ENCODE peak calls at places on chromosomes 2 and 18, in nine cellular contexts. E, J, C, X, Y, N, P, S and T are unnamed samples.

GRCh38 chr2:69097908-69098655 is 85.1 kb downstream of the ANTXR1 start:
- DNase-seq in C (no peak), N (no peak), S (no peak), E (no peak), X (no peak), Y (peak; percentile 46), P (no peak), J (no peak), T (no peak)

GRCh38 chr2:14272396-14273077 is 360.0 kb upstream of the LRATD1 start:
- DNase-seq in X (no peak), N (no peak), S (no peak), P (no peak), Y (no peak), J (no peak), C (no peak), E (no peak), T (no peak)

GRCh38 chr2:151766421-151767153 is 32.3 kb upstream of the NEB start:
- DNase-seq in X (no peak), J (no peak), P (no peak), C (peak; percentile 16), S (no peak), N (no peak), Y (no peak), E (no peak), T (no peak)

GRCh38 chr2:79090678-79091077 is 2.9 kb upstream of the REG1B start:
- DNase-seq in C (no peak), X (no peak), E (no peak), S (no peak), N (no peak), P (no peak), J (no peak), Y (no peak), T (no peak)

GRCh38 chr2:167333245-167333644 is 445.0 kb downstream of the XIRP2 start:
- DNase-seq in C (peak; percentile 7), N (no peak), J (no peak), X (no peak), P (peak; percentile 38), Y (no peak), E (no peak), S (no peak), T (no peak)

GRCh38 chr18:55927831-55928230 is 339.8 kb upstream of the TCF4 start:
- DNase-seq in Y (peak; percentile 86), E (no peak), P (no peak), X (no peak), C (no peak), S (no peak), N (no peak), J (no peak), T (no peak)

GRCh38 chr2:113910110-113910717 is 20.3 kb downstream of the ACTR3 start:
- DNase-seq in X (no peak), N (no peak), Y (peak; percentile 31), C (peak; percentile 49), J (no peak), E (peak; percentile 19), S (no peak), P (no peak), T (no peak)

GRCh38 chr2:216842634-216843033 is 17.2 kb downstream of the TNP1 start:
- DNase-seq in X (peak; percentile 68), S (no peak), Y (no peak), C (no peak), N (no peak), P (no peak), E (no peak), J (no peak), T (no peak)

GRCh38 chr2:148486655-148487054 is 157.9 kb upstream of the EPC2 start:
- DNase-seq in Y (no peak), P (no peak), C (no peak), S (no peak), X (no peak), E (no peak), N (no peak), J (no peak), T (no peak)

GRCh38 chr18:78678318-78678695 is 301.3 kb upstream of the SALL3 start:
- DNase-seq in J (no peak), X (no peak), C (no peak), S (no peak), Y (no peak), N (no peak), E (no peak), P (no peak), T (no peak)

GRCh38 chr2:206241767-206242166 is 32.7 kb upstream of the ZDBF2 start:
- DNase-seq in J (no peak), N (no peak), S (no peak), E (no peak), P (no peak), Y (peak; percentile 30), C (no peak), X (no peak), T (no peak)

GRCh38 chr18:40179647-40180175 is 1775.3 kb upstream of the PIK3C3 start:
- DNase-seq in Y (peak; percentile 1), X (no peak), E (no peak), N (no peak), S (no peak), J (no peak), C (no peak), P (peak; percentile 55), T (no peak)

GRCh38 chr2:121210691-121211090 is 74.3 kb downstream of the TFCP2L1 start:
- DNase-seq in Y (no peak), N (no peak), X (no peak), J (peak; percentile 70), P (no peak), C (no peak), S (peak; percentile 72), E (peak; percentile 86), T (peak; percentile 89)

GRCh38 chr18:2070636-2071035 is 500.7 kb downstream of the METTL4 start:
- DNase-seq in J (no peak), N (no peak), C (no peak), Y (no peak), P (no peak), S (no peak), E (no peak), X (no peak), T (no peak)

GRCh38 chr2:36369163-36369562 is 13.6 kb downstream of the CRIM1 start:
- DNase-seq in J (no peak), N (no peak), E (no peak), P (no peak), Y (no peak), C (no peak), X (no peak), S (no peak), T (no peak)
- H3K4me1 ChIP-seq in J (peaks cover 100% of the 10 kb centered on the region), N (peaks cover 95% of the 10 kb centered on the region), E (peaks cover 85% of the 10 kb centered on the region), P (peaks cover 73% of the 10 kb centered on the region), Y (peaks cover 82% of the 10 kb centered on the region), C (peaks cover 17% of the 10 kb centered on the region), X (peaks cover 89% of the 10 kb centered on the region), S (peaks cover 55% of the 10 kb centered on the region), T (peaks cover 76% of the 10 kb centered on the region)

DNA sequence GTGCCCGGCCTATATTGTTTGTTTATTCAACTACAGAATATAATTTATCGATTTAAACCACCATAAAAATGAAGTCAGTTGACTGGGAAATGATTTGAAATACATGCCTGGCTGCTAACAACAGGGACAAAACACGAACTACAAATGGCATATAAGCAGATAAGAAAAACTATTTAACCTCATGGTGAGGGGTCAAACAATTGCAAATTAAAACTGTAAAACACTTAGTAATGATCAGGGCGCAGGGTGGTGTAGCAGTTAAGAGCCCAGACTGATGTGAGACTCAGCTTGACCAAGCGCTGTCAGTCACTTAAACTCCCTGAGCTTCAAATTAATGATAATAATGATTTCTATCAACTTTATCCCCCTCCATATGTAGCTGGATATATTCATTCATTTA is 6.7 kb downstream of the MTHFD2 start:
- DNase-seq in X (no peak), J (no peak), Y (no peak), C (no peak), P (no peak), E (no peak), S (no peak), N (no peak), T (no peak)
- H3K4me1 ChIP-seq in X (peaks cover 64% of the 10 kb centered on the region), J (peaks cover 9% of the 10 kb centered on the region), Y (peaks cover 4% of the 10 kb centered on the region), C (peaks cover 12% of the 10 kb centered on the region), P (peaks cover 14% of the 10 kb centered on the region), E (peaks cover 43% of the 10 kb centered on the region), S (peaks cover 37% of the 10 kb centered on the region), N (peaks cover 81% of the 10 kb centered on the region), T (peaks cover 20% of the 10 kb centered on the region)

GRCh38 chr2:55169915-55170314 is 62.2 kb downstream of the CLHC1 start:
- DNase-seq in C (no peak), S (no peak), N (no peak), J (no peak), P (no peak), Y (no peak), E (no peak), X (no peak), T (no peak)

GRCh38 chr2:55167630-55167967 is 64.5 kb downstream of the CLHC1 start:
- DNase-seq in J (no peak), S (no peak), N (no peak), X (no peak), C (no peak), E (no peak), P (no peak), Y (no peak), T (no peak)

GRCh38 chr2:55168221-55169154 is 63.6 kb downstream of the CLHC1 start:
- DNase-seq in E (peak; percentile 77), J (peak; percentile 61), N (peak; percentile 81), X (no peak), S (no peak), Y (peak; percentile 60), P (peak; percentile 51), C (peak; percentile 77), T (no peak)

GRCh38 chr2:55165567-55165966 is 66.5 kb downstream of the CLHC1 start:
- DNase-seq in J (no peak), P (no peak), Y (peak; percentile 70), C (peak; percentile 70), N (no peak), S (no peak), X (no peak), E (no peak), T (no peak)

GRCh38 chr2:55169359-55169758 is 62.7 kb downstream of the CLHC1 start:
- DNase-seq in Y (no peak), C (no peak), P (no peak), X (no peak), N (no peak), S (no peak), J (no peak), E (no peak), T (no peak)
- H3K4me1 ChIP-seq in Y (peaks cover 31% of the 10 kb centered on the region), C (peaks cover 9% of the 10 kb centered on the region), P (peaks cover 12% of the 10 kb centered on the region), X (peaks cover 18% of the 10 kb centered on the region), N (peaks cover 23% of the 10 kb centered on the region), S (peaks cover 6% of the 10 kb centered on the region), J (peaks cover 5% of the 10 kb centered on the region), E (peaks cover 14% of the 10 kb centered on the region), T (peaks cover 30% of the 10 kb centered on the region)

GRCh38 chr2:19543271-19544019 is 185.0 kb upstream of the OSR1 start:
- DNase-seq in N (no peak), X (no peak), J (no peak), E (peak; percentile 52), P (no peak), Y (no peak), C (no peak), S (no peak), T (no peak)

GRCh38 chr2:19540739-19541503 is 182.5 kb upstream of the OSR1 start:
- DNase-seq in C (peak; percentile 80), Y (peak; percentile 82), N (no peak), J (no peak), P (no peak), E (peak; percentile 99), X (no peak), S (no peak), T (no peak)

GRCh38 chr2:19542796-19543195 is 184.4 kb upstream of the OSR1 start:
- DNase-seq in P (no peak), C (no peak), E (no peak), N (no peak), J (no peak), S (no peak), Y (no peak), X (no peak), T (no peak)

GRCh38 chr2:19544020-19544383 is 185.6 kb upstream of the OSR1 start:
- DNase-seq in S (no peak), N (no peak), E (no peak), C (no peak), X (no peak), Y (no peak), J (no peak), P (no peak), T (no peak)

GRCh38 chr2:19541884-19542283 is 183.5 kb upstream of the OSR1 start:
- DNase-seq in E (peak; percentile 43), Y (no peak), J (peak; percentile 7), S (no peak), C (no peak), P (no peak), X (no peak), N (no peak), T (no peak)
- H3K4me1 ChIP-seq in E (peaks cover 67% of the 10 kb centered on the region), Y (peaks cover 12% of the 10 kb centered on the region), J (peaks cover 6% of the 10 kb centered on the region), S (peaks cover 11% of the 10 kb centered on the region), C (peaks cover 3% of the 10 kb centered on the region), P (no peaks in the 10 kb centered on the region), X (no peaks in the 10 kb centered on the region), N (no peaks in the 10 kb centered on the region), T (no peaks in the 10 kb centered on the region)